ENCODE peak calls at places on chromosome 3, in eight cellular contexts. W is neuronal stem cell, S is HepG2, A is A549, M is adrenal gland, Z is heart right ventricle, N is stomach, Q is IMR-90. U is an unnamed sample.
A peak's percentile ranks its signal among the peaks of the same experiment; 100 is the strongest.

GRCh38 chr3:66322436-66322835 is 101.6 kb downstream of the SLC25A26 start:
- DNase-seq in W (no peak), S (no peak), A (no peak), M (no peak), Z (no peak), N (no peak), Q (no peak), U (no peak)

GRCh38 chr3:31567036-31567435 is 34.3 kb downstream of the STT3B start:
- DNase-seq in W (no peak), S (peak; percentile 27), A (no peak), M (no peak), Z (no peak), N (no peak), Q (no peak), U (peak; percentile 54)

GRCh38 chr3:182005683-182006082 is 294.0 kb downstream of the SOX2 start:
- DNase-seq in W (no peak), S (no peak), A (no peak), M (no peak), Z (no peak), N (no peak), Q (no peak), U (no peak)

GRCh38 chr3:172213168-172213567 is 173.8 kb downstream of the FNDC3B start:
- DNase-seq in W (no peak), S (no peak), A (no peak), M (no peak), Z (no peak), N (no peak), Q (peak; percentile 81), U (no peak)

GRCh38 chr3:65342084-65342683 is 654.4 kb upstream of the ADAMTS9 start:
- DNase-seq in W (peak; percentile 59), S (peak; percentile 35), A (peak; percentile 20), M (peak; percentile 61), Z (peak; percentile 16), N (peak; percentile 38), Q (peak; percentile 55), U (peak; percentile 71)

GRCh38 chr3:61627768-61628185 is 66.4 kb downstream of the PTPRG start:
- DNase-seq in W (no peak), S (peak; percentile 95), A (peak; percentile 26), M (peak; percentile 89), Z (no peak), N (no peak), Q (peak; percentile 93), U (no peak)

GRCh38 chr3:101228441-101228840 is 91.9 kb downstream of the IMPG2 start:
- DNase-seq in W (no peak), S (no peak), A (no peak), M (no peak), Z (no peak), N (no peak), Q (no peak), U (no peak)

GRCh38 chr3:193872265-193872753 is 263.6 kb upstream of the HES1 start:
- DNase-seq in W (no peak), S (peak; percentile 70), A (peak; percentile 60), M (no peak), Z (no peak), N (peak; percentile 80), Q (peak; percentile 98), U (peak; percentile 71)

GRCh38 chr3:98777801-98778220 is 14.7 kb downstream of the ST3GAL6 start:
- DNase-seq in W (no peak), S (no peak), A (no peak), M (no peak), Z (no peak), N (no peak), Q (peak; percentile 80), U (peak; percentile 86)

GRCh38 chr3:38163117-38163870 is 2.0 kb upstream of the OXSR1 start:
- DNase-seq in W (no peak), S (peak; percentile 41), A (peak; percentile 40), M (no peak), Z (no peak), N (no peak), Q (no peak), U (no peak)

GRCh38 chr3:58047806-58048205 is 39.6 kb downstream of the FLNB start:
- DNase-seq in W (no peak), S (no peak), A (no peak), M (no peak), Z (no peak), N (no peak), Q (peak; percentile 92), U (no peak)

GRCh38 chr3:16211176-16211904 is 36.9 kb downstream of the GALNT15 start:
- DNase-seq in W (no peak), S (no peak), A (no peak), M (no peak), Z (no peak), N (no peak), Q (peak; percentile 19), U (no peak)

GRCh38 chr3:141547791-141548190 is 61.0 kb downstream of the RASA2 start:
- DNase-seq in W (no peak), S (no peak), A (no peak), M (no peak), Z (no peak), N (no peak), Q (no peak), U (no peak)

GRCh38 chr3:141556034-141556433 is 69.2 kb downstream of the RASA2 start:
- DNase-seq in W (no peak), S (no peak), A (no peak), M (no peak), Z (no peak), N (no peak), Q (peak; percentile 55), U (no peak)

GRCh38 chr3:141550926-141551665 is 64.3 kb downstream of the RASA2 start:
- DNase-seq in W (no peak), S (no peak), A (no peak), M (no peak), Z (no peak), N (no peak), Q (no peak), U (no peak)

GRCh38 chr3:141553055-141553454 is 66.2 kb downstream of the RASA2 start:
- DNase-seq in W (no peak), S (no peak), A (no peak), M (no peak), Z (no peak), N (no peak), Q (no peak), U (no peak)

GRCh38 chr3:141552440-141552991 is 65.7 kb downstream of the RASA2 start:
- DNase-seq in W (no peak), S (no peak), A (no peak), M (no peak), Z (no peak), N (no peak), Q (peak; percentile 28), U (no peak)
- H3K4me1 ChIP-seq in W (no peaks in the 10 kb centered on the region), S (no peaks in the 10 kb centered on the region), A (no peaks in the 10 kb centered on the region), M (peaks cover 17% of the 10 kb centered on the region), Z (peaks cover 15% of the 10 kb centered on the region), N (peaks cover 18% of the 10 kb centered on the region), Q (peaks cover 2% of the 10 kb centered on the region), U (peaks cover 11% of the 10 kb centered on the region)

DNA sequence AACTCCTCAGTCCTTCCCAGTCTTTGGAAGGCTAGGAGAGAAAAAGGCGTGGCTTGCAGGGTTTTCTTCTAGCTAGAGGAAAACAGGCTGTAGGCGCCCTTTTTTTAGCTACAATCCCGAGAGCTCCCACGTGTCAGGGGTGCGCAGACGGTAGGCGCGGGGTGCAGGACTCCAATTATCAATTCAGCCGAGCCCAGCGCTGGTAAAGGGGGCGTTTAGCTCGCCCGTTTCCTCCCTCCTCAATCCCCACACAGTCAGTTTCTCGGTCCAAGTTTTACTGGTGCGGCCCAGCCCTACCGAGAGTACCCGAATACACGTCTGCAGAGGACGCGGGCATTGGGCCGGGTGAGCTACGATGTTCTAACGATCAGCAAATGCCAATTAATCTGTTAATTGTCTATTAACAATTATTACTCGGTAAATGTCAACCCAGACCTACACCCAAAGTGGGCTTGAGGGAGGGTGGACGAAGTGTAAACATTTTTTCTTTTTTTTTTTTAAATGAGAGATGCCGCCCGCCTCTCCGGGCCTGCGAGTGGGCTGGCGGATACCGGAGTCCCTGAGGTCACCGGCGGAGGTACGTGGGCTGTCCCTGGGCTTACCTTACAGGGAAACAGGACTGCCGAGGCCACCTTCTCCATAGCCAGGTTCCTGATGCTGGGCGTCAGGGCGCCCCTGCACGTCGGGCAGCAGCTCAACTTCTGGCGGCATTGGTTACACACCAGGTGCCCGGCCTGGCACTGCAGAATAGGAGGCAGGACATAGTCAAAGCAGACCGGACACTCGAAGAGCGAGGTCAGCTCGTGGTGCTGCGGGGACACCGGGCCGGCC is 923 bp downstream of the SIAH2 start:
- DNase-seq in W (peak; percentile 41), S (peak; percentile 36), A (peak; percentile 78), M (peak; percentile 85), Z (peak; percentile 61), N (peak; percentile 64), Q (peak; percentile 56), U (peak; percentile 60)
- H3K4me1 ChIP-seq in W (peaks cover 13% of the 10 kb centered on the region), S (peaks cover 63% of the 10 kb centered on the region), A (peaks cover 24% of the 10 kb centered on the region), M (peaks cover 50% of the 10 kb centered on the region), Z (peaks cover 44% of the 10 kb centered on the region), N (peaks cover 57% of the 10 kb centered on the region), Q (peaks cover 9% of the 10 kb centered on the region), U (peaks cover 29% of the 10 kb centered on the region)

GRCh38 chr3:12969487-12969886 is 103.7 kb downstream of the IQSEC1 start:
- DNase-seq in W (no peak), S (no peak), A (no peak), M (no peak), Z (peak; percentile 50), N (no peak), Q (no peak), U (no peak)
- H3K4me1 ChIP-seq in W (peaks cover 25% of the 10 kb centered on the region), S (peaks cover 53% of the 10 kb centered on the region), A (peaks cover 21% of the 10 kb centered on the region), M (peaks cover 38% of the 10 kb centered on the region), Z (peaks cover 77% of the 10 kb centered on the region), N (peaks cover 50% of the 10 kb centered on the region), Q (peaks cover 18% of the 10 kb centered on the region), U (peaks cover 34% of the 10 kb centered on the region)

GRCh38 chr3:11637901-11638668 is 5.6 kb downstream of the VGLL4 start:
- DNase-seq in W (no peak), S (no peak), A (no peak), M (no peak), Z (no peak), N (no peak), Q (peak; percentile 77), U (no peak)

GRCh38 chr3:11641316-11641682 is 2.4 kb downstream of the VGLL4 start:
- DNase-seq in W (no peak), S (no peak), A (peak; percentile 18), M (no peak), Z (no peak), N (no peak), Q (peak; percentile 77), U (peak; percentile 37)

GRCh38 chr3:11641683-11642407 is 1.9 kb downstream of the VGLL4 start:
- DNase-seq in W (no peak), S (no peak), A (peak; percentile 33), M (no peak), Z (no peak), N (no peak), Q (peak; percentile 68), U (peak; percentile 53)

GRCh38 chr3:11638669-11639402 is 4.9 kb downstream of the VGLL4 start:
- DNase-seq in W (no peak), S (no peak), A (no peak), M (no peak), Z (no peak), N (no peak), Q (no peak), U (no peak)

DNA sequence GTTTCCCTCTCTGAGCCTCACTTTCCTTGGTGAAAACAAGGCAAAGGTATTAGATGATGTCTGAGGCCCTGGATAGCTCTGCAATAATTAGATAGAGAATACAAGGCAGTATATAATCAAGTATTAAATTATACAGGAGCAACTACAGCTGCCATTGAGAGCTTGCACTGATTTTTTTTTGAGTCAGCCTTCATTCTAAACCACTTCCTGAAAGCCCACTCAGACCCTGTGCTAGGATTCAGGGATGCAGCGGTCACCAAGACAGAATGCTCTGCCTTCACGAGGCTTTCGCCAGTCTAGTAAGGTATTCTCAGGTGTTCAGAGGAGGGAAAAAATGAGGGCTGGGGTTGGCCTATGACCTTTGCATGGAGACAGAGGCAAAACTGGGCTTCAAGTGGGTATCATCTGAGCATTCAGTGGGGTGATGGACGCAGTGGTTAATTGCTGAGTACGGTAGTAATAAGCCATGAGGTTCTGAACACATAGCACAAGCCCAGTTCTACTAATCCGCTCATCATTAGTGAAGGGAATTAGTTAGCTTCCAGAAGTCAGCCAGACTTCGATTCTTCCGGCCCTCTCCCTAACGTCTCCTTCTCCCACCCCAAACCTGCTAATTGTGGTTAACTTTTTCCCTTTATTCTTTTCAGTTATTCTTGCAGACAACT is 3.6 kb downstream of the VGLL4 start:
- DNase-seq in W (no peak), S (no peak), A (no peak), M (no peak), Z (no peak), N (no peak), Q (peak; percentile 37), U (no peak)
- H3K4me1 ChIP-seq in W (peaks cover 18% of the 10 kb centered on the region), S (peaks cover 62% of the 10 kb centered on the region), A (peaks cover 29% of the 10 kb centered on the region), M (peaks cover 69% of the 10 kb centered on the region), Z (peaks cover 71% of the 10 kb centered on the region), N (peaks cover 74% of the 10 kb centered on the region), Q (peaks cover 32% of the 10 kb centered on the region), U (peaks cover 62% of the 10 kb centered on the region)